ENCODE peak calls at places on chromosomes 12 and 14, in seven cellular contexts. J, I, K, B, M, F and A are unnamed samples.

GRCh38 chr12:11081987-11082386 is 10.1 kb downstream of the TAS2R43 start:
- DNase-seq in J (no peak), I (no peak), K (no peak), B (no peak), M (no peak), F (no peak), A (no peak)

GRCh38 chr12:14410841-14411569 is 45.5 kb downstream of the ATF7IP start:
- DNase-seq in J (no peak), I (no peak), K (peak; percentile 83), B (no peak), M (no peak), F (peak; percentile 23), A (no peak)

GRCh38 chr12:73083736-73084135 is 811.6 kb downstream of the TRHDE start:
- DNase-seq in J (no peak), I (no peak), K (no peak), B (no peak), M (no peak), F (no peak), A (no peak)

GRCh38 chr12:9079883-9080673 is 35.6 kb downstream of the A2M start:
- DNase-seq in J (no peak), I (no peak), K (no peak), B (no peak), M (no peak), F (no peak), A (no peak)

GRCh38 chr12:13223176-13223806 is 26.8 kb downstream of the EMP1 start:
- DNase-seq in J (no peak), I (peak; percentile 78), K (no peak), B (no peak), M (no peak), F (peak; percentile 87), A (peak; percentile 96)

GRCh38 chr14:50047274-50047676 is 69.1 kb downstream of the VCPKMT start:
- DNase-seq in J (peak; percentile 76), I (no peak), K (no peak), B (no peak), M (no peak), F (no peak), A (no peak)

GRCh38 chr12:121797937-121798801 is 4.7 kb upstream of the RHOF start:
- DNase-seq in J (peak; percentile 89), I (no peak), K (peak; percentile 95), B (no peak), M (peak; percentile 81), F (no peak), A (no peak)

GRCh38 chr12:131617179-131617578 is 93.7 kb upstream of the SFSWAP start:
- DNase-seq in J (no peak), I (no peak), K (no peak), B (no peak), M (no peak), F (no peak), A (no peak)

GRCh38 chr14:75454963-75455546 is 27.2 kb downstream of the JDP2 start:
- DNase-seq in J (no peak), I (peak; percentile 22), K (no peak), B (no peak), M (no peak), F (peak; percentile 65), A (no peak)

GRCh38 chr14:102280376-102280962 is 24.5 kb downstream of the MOK start:
- DNase-seq in J (no peak), I (peak; percentile 33), K (no peak), B (no peak), M (no peak), F (peak; percentile 97), A (peak; percentile 97)